ENCODE peak calls at places on chromosomes 6 and 20, in five cellular contexts. G, Z, Q, X and F are unnamed samples.

GRCh38 chr6:1029196-1029595 is 282.7 kb upstream of the FOXQ1 start:
- DNase-seq in X (no peak), G (no peak), Z (no peak), Q (no peak), F (no peak)

GRCh38 chr20:34771680-34772081 is 53.8 kb downstream of the NCOA6 start:
- DNase-seq in Z (no peak), Q (no peak), G (no peak), X (no peak), F (no peak)

GRCh38 chr6:32785781-32786533 is 22.6 kb upstream of the HLA-DQB2 start:
- DNase-seq in Q (no peak), X (peak; percentile 75), G (no peak), Z (peak; percentile 24), F (peak; percentile 9)

GRCh38 chr6:121858976-121859375 is 423.5 kb downstream of the GJA1 start:
- DNase-seq in G (no peak), Q (no peak), Z (no peak), X (no peak), F (no peak)

GRCh38 chr20:39146394-39146793 is 184.2 kb downstream of the DHX35 start:
- DNase-seq in Q (no peak), X (no peak), G (no peak), Z (no peak), F (no peak)

GRCh38 chr20:3378138-3378537 is 29.3 kb downstream of the DNAAF9 start:
- DNase-seq in G (peak; percentile 7), Z (no peak), X (no peak), Q (no peak), F (no peak)

GRCh38 chr20:14963262-14963663 is 625.9 kb upstream of the FLRT3 start:
- DNase-seq in X (peak; percentile 94), G (no peak), Q (no peak), Z (no peak), F (peak; percentile 36)

GRCh38 chr6:112279044-112279916 is 24.9 kb upstream of the LAMA4 start:
- DNase-seq in G (no peak), Z (no peak), X (no peak), Q (no peak), F (no peak)

GRCh38 chr20:49955167-49955566 is 19.0 kb downstream of the RNF114 start:
- DNase-seq in X (no peak), Z (no peak), G (no peak), Q (no peak), F (no peak)

DNA sequence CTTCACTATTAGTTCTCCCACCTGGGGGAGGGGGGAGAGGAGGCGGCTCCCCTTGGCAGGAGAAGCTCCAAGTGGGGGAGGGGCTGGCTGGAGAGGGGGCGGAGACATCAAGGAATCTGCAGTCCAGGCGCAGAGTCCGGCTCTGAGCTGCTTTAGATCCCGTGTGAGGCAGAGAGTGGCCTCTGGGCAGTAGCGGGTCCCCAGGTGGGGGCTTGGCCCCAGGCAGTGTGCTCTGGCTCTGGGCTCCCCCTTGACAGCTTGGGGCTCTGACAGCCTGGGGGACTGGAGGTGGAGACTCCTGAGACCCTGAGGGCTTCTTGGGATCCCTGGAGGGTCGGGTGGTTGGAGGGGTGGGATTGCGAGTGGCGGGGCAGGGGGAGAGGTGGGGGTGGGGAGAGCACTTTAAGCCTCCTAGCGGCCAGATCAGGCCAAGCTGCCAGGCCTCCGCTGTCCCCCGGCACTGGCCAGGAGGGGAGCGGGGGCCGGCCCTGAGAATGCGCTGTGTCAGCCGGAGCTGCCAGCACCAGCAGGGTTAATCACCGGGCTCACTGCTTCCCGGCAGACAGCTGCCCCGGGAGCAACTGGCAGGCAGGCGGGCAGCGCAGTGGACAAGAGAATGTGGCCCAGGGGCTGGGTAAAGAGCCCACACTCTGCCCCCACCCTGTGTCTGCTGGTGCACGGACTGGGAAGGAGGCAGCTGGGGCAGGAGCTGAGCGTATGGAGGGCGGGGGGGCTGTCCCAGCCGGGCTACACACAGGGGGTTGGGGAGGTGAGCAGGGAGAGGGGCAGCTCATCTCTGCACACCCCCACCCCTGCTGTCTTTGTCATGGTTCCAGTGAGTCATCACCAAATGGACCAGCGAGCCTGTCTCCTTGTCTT is 1.8 kb upstream of the LAMA5 start:
- DNase-seq in X (peak; percentile 67), Z (no peak), G (no peak), Q (no peak), F (peak; percentile 61)
- TF ChIP-seq CTCF in X (peak; percentile 40), Z (peak; percentile 76), G (no peak), Q (peak; percentile 37), F (peak; percentile 43)

GRCh38 chr20:47774081-47774777 is 11.1 kb downstream of the SULF2 start:
- DNase-seq in Z (no peak), G (no peak), Q (no peak), X (no peak), F (no peak)
- H3K4me3 ChIP-seq in Z (no peak overlapping the region), G (no peak overlapping the region), Q (no peak overlapping the region), X (no peak overlapping the region), F (peak overlapping the region; percentile 28)

DNA sequence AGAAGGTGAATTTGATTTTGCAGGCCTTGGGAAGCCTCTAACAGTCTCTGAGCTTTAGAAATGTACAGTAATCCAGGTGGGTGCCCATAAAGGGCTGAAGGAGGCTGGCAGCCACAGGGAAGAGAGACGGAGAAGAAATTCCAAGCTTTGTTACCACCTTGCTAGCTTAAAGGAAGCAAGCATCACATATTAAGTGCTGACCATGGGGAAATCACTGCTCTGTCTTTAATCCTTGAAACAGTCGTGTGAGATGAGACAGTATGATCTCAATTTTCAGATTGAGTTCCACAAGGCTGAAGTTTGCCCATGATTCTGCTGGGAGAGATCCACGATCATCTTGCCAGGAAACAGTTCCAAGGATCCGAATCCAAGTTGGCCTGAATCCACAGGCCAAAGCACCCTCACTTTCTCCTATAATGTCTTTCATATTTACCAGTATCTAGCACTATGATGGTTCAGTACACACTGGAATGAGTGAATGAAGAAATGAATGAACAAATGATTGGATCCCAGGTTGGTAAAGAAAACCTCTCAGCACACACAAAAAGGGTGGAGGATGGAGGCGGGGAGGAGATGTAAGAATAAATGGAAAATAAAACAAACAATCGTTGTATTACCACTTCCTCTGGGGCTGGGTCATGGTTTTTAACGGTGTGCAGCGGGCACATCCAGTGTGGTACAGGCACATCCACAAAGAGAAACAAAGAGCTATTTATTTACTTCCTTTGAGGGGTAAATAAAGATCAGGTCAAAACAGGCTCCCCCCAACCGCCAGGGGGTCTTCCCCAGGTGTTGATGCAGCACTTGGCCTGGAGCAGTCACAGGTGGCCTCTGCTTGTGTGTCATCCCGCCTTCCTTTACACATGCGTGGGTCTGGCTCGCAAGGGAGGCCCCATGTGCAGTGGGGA is 28.2 kb upstream of the TAF8 start:
- DNase-seq in X (no peak), Q (no peak), Z (no peak), G (no peak), F (no peak)
- TF ChIP-seq CTCF in X (no peak), Q (no peak), Z (no peak), G (no peak), F (no peak)

GRCh38 chr6:44269168-44269920 is 906 bp upstream of the TMEM151B start:
- DNase-seq in X (no peak), Z (no peak), Q (no peak), G (no peak), F (no peak)

GRCh38 chr6:44271914-44272313 is 1.7 kb downstream of the TMEM151B start:
- DNase-seq in X (no peak), Z (no peak), G (no peak), Q (no peak), F (no peak)

GRCh38 chr6:44271406-44271723 is 1.1 kb downstream of the TMEM151B start:
- DNase-seq in G (no peak), Z (no peak), Q (no peak), X (no peak), F (no peak)

GRCh38 chr6:44269921-44270525 is at the start of gene TMEM151B:
- DNase-seq in X (no peak), G (no peak), Q (no peak), Z (no peak), F (no peak)

DNA sequence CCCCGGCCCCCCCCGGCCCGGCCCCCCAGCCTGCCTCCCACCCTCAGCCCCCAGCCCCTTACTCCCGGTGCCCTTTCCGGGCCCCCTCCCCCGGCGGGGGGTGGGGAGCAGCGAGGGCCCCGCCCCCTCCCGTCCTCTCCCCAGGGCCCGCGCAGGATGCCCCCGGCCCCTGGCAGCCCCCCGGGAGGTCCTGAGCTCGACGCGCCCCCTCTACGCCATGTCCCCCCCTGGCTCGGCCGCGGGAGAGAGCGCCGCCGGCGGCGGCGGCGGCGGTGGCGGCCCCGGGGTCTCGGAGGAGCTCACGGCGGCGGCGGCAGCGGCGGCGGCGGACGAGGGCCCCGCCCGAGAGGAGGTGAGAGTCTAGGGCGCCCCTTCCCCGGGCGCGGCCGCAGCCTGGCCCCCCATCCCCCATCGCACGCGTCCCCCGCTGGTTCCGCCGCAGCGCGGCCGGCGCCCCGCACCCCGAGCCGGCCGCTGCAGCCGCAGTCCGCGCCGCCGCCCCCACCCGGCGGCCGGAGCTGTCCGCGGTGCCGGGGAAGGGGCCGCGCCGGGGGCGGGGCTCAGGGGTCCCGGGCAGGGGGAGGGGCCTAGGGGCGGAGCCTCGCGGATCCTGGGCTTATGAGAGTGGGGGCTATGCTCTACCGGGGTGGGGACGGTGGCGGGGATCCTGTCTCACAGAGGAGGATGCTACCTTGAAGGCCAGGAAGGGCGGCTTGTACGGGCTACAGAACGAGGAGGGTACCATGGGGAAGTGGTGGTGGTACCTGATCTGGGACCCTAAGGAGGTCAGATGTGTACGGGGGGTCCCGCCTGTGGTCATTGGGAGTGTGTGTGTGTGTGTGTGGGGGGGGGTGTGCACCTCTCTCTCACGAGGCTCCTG is 516 bp downstream of the TMEM151B start:
- DNase-seq in Z (no peak), G (no peak), X (no peak), Q (no peak), F (no peak)
- H3K4me3 ChIP-seq in Z (peak overlapping the region; percentile 4), G (no peak overlapping the region), X (no peak overlapping the region), Q (peak overlapping the region; percentile 22), F (peak overlapping the region; percentile 21)

GRCh38 chr6:151882206-151882605 is 74.7 kb downstream of the ESR1 start:
- DNase-seq in Z (no peak), G (no peak), X (no peak), Q (no peak), F (peak; percentile 52)
- TF ChIP-seq CTCF in Z (no peak), G (no peak), X (no peak), Q (no peak), F (no peak)

DNA sequence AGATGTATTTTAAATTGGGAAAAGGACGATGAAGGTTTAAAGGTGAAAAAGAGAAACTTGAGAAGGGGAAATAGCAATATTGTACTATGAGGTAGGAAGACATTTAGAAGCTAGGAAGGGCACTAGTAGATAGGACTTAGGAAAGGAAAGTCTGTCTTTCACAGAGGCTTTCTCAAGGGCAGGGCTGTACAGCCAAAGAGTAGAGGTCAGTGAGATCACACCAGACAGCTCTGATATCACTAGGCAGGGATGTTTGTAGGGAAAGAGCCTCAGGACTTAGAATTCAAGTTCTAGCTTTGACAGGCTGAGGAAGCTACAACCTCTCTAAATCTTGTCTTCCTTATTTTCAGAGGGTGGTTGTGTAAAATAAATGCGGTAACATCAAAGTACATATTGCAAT is 160.4 kb upstream of the SLC22A16 start:
- DNase-seq in Z (no peak), G (no peak), X (no peak), Q (no peak), F (no peak)
- H3K4me3 ChIP-seq in Z (no peak overlapping the region), G (no peak overlapping the region), X (no peak overlapping the region), Q (no peak overlapping the region), F (no peak overlapping the region)